ENCODE peak calls at places on chromosome 21, in nine cellular contexts. M is mucosa of descending colon; R is T-helper 17 cell; E is GM13976; X is activated CD8-positive, alpha-beta memory T cell treated with anti-CD3 and anti-CD28 coated beads for 24 hours; J is stimulated activated CD8-positive, alpha-beta memory T cell treated with anti-CD3 and anti-CD28 coated beads, Interleukin-4, amount 100 ng/mL, for 4 hours; D is OCI-LY7; H is non-pigmented ciliary epithelial cell; A is aorta. Y is an unnamed sample.

GRCh38 chr21:45496968-45497845 is 45.0 kb downstream of the SLC19A1 start:
- DNase-seq in X (no peak), H (no peak), R (no peak), A (peak), D (no peak), M (peak), J (no peak), E (no peak), Y (no peak)

GRCh38 chr21:24197956-24198355 is 1409.3 kb downstream of the MRPL39 start:
- DNase-seq in H (no peak), R (no peak), E (no peak), X (no peak), J (no peak), D (no peak), A (no peak), M (no peak), Y (no peak)

GRCh38 chr21:33998402-33998801 is 75.0 kb upstream of the MRPS6 start:
- DNase-seq in X (no peak), M (no peak), D (no peak), E (no peak), H (no peak), A (no peak), J (no peak), R (no peak), Y (no peak)

GRCh38 chr21:40507978-40508377 is 339.0 kb downstream of the DSCAM start:
- DNase-seq in J (no peak), X (no peak), D (no peak), R (no peak), M (no peak), A (no peak), E (no peak), H (no peak), Y (no peak)

GRCh38 chr21:19268634-19269138 is 865.1 kb upstream of the TMPRSS15 start:
- DNase-seq in R (no peak), A (no peak), J (no peak), M (no peak), H (no peak), D (no peak), X (no peak), E (no peak), Y (no peak)

GRCh38 chr21:36347278-36347961 is 27.4 kb downstream of the MORC3 start:
- DNase-seq in R (no peak), M (no peak), A (no peak), D (no peak), H (no peak), J (no peak), X (no peak), E (no peak), Y (no peak)

GRCh38 chr21:37618081-37618480 is 251.5 kb downstream of the DYRK1A start:
- DNase-seq in H (no peak), E (no peak), M (no peak), R (no peak), D (no peak), J (no peak), A (no peak), X (no peak), Y (no peak)

GRCh38 chr21:28856588-28857250 is 136.0 kb downstream of the LTN1 start:
- DNase-seq in E (no peak), M (no peak), R (no peak), X (no peak), H (no peak), J (no peak), A (no peak), D (no peak), Y (no peak)

GRCh38 chr21:35932232-35932911 is 128.0 kb downstream of the SETD4 start:
- DNase-seq in X (no peak), M (no peak), H (peak), J (no peak), A (peak), R (no peak), D (peak), E (peak), Y (no peak)

GRCh38 chr21:38440746-38441145 is 57.5 kb downstream of the ERG start:
- DNase-seq in A (no peak), H (peak), D (no peak), J (no peak), E (no peak), R (no peak), X (no peak), M (no peak), Y (no peak)

GRCh38 chr21:40752125-40752524 is 94.8 kb downstream of the DSCAM start:
- DNase-seq in H (no peak), M (no peak), A (no peak), D (no peak), X (no peak), J (no peak), E (no peak), R (no peak), Y (no peak)

GRCh38 chr21:25925936-25926335 is 191.2 kb downstream of the GABPA start:
- DNase-seq in M (no peak), A (no peak), J (no peak), X (no peak), D (no peak), E (no peak), H (no peak), R (no peak), Y (peak)

GRCh38 chr21:41612674-41613250 is 104.8 kb upstream of the TMPRSS2 start:
- DNase-seq in H (peak), A (peak), M (peak), R (no peak), E (peak), D (peak), J (no peak), X (peak), Y (peak)

GRCh38 chr21:16102113-16102512 is 372.3 kb downstream of the USP25 start:
- DNase-seq in E (no peak), M (no peak), J (no peak), X (no peak), D (no peak), H (no peak), A (no peak), R (no peak), Y (no peak)

GRCh38 chr21:40696246-40696645 is 150.7 kb downstream of the DSCAM start:
- DNase-seq in E (no peak), X (no peak), M (no peak), R (no peak), H (no peak), A (no peak), D (no peak), J (no peak), Y (no peak)

GRCh38 chr21:32320059-32320458 is 21.4 kb downstream of the MRAP start:
- DNase-seq in E (no peak), M (no peak), X (no peak), R (no peak), J (no peak), A (no peak), D (no peak), H (no peak), Y (no peak)

GRCh38 chr21:37578471-37579126 is 212.0 kb downstream of the DYRK1A start:
- DNase-seq in R (no peak), X (no peak), H (no peak), M (no peak), E (no peak), A (no peak), J (no peak), D (no peak), Y (no peak)

GRCh38 chr21:46661211-46661625 is 25.7 kb downstream of the PRMT2 start:
- DNase-seq in R (peak), D (peak), M (peak), J (no peak), E (peak), A (peak), X (peak), H (no peak), Y (peak)

GRCh38 chr21:42858957-42859890 is 20.1 kb downstream of the WDR4 start:
- DNase-seq in H (no peak), R (no peak), D (no peak), X (no peak), J (no peak), E (no peak), A (no peak), M (no peak), Y (no peak)

GRCh38 chr21:39720126-39720778 is 24.7 kb upstream of the IGSF5 start:
- DNase-seq in X (no peak), R (no peak), J (no peak), A (no peak), E (no peak), M (no peak), H (no peak), D (no peak), Y (no peak)

GRCh38 chr21:39155578-39155977 is 27.7 kb downstream of the PSMG1 start:
- DNase-seq in E (no peak), X (no peak), R (no peak), A (no peak), D (no peak), J (no peak), H (no peak), M (no peak), Y (no peak)

GRCh38 chr21:40041446-40041845 is 174.2 kb downstream of the PCP4 start:
- DNase-seq in X (no peak), J (no peak), D (no peak), E (no peak), R (no peak), H (no peak), M (no peak), A (no peak), Y (no peak)

GRCh38 chr21:42513151-42513984 is at the start of gene SLC37A1:
- DNase-seq in M (peak), A (no peak), X (peak), D (peak), R (peak), J (no peak), H (no peak), E (peak), Y (peak)

GRCh38 chr21:45839274-45839673 is 142.3 kb upstream of the COL6A1 start:
- DNase-seq in E (no peak), D (no peak), M (no peak), H (no peak), X (no peak), R (no peak), A (no peak), J (no peak), Y (no peak)

GRCh38 chr21:33451634-33452071 is 28.1 kb downstream of the TMEM50B start:
- DNase-seq in E (no peak), R (no peak), H (no peak), J (no peak), A (no peak), M (no peak), X (peak), D (no peak), Y (peak)

GRCh38 chr21:45102391-45102932 is 28.1 kb downstream of the ADARB1 start:
- DNase-seq in D (peak), J (no peak), M (no peak), X (peak), R (no peak), H (no peak), E (no peak), A (no peak), Y (peak)

GRCh38 chr21:14875704-14876364 is 189.0 kb downstream of the NRIP1 start:
- DNase-seq in E (peak), M (no peak), J (no peak), X (no peak), H (no peak), D (no peak), R (no peak), A (no peak), Y (no peak)

Y was measured in stomach.